ENCODE peak calls at places on chromosomes 2 and 18, in nine cellular contexts. P is head of caudate nucleus; I is activated CD4-positive, alpha-beta T cell treated with anti-CD3 and anti-CD28 coated beads, Interleukin-2, amount 50 U/mL, for 24 hours; R is endothelial cell; F is GOT3; K is activated naive CD4-positive, alpha-beta T cell treated with anti-CD3 and anti-CD28 coated beads, Interleukin-2, amount 50 U/mL, for 16 hours; U is T-helper 1 cell; J is NCI-H1694; H is stimulated activated CD4-positive, alpha-beta T cell treated with anti-CD3 and anti-CD28 coated beads, Interleukin-2, amount 100 ng/mL, for 48 hours. Z is an unnamed sample.

GRCh38 chr2:37794717-37795116 is 123.3 kb upstream of the CDC42EP3 start:
- DNase-seq in F (no peak), J (no peak), P (no peak), I (no peak), H (no peak), U (no peak), K (no peak), R (no peak), Z (no peak)

GRCh38 chr2:173759959-173760358 is 205.2 kb downstream of the SP3 start:
- DNase-seq in J (no peak), I (no peak), R (no peak), P (no peak), K (no peak), F (no peak), U (no peak), H (no peak), Z (no peak)

GRCh38 chr2:199883474-199884212 is 27.4 kb upstream of the C2orf69 start:
- DNase-seq in U (no peak), P (no peak), F (no peak), R (no peak), H (no peak), J (no peak), K (no peak), I (no peak), Z (no peak)

GRCh38 chr2:233129351-233129978 is 69.3 kb downstream of the INPP5D start:
- DNase-seq in U (no peak), F (no peak), R (peak; percentile 41), I (no peak), K (no peak), H (no peak), J (peak; percentile 13), P (no peak), Z (no peak)

GRCh38 chr2:237459741-237460174 is 27.3 kb upstream of the MLPH start:
- DNase-seq in K (no peak), I (no peak), P (no peak), H (no peak), F (no peak), U (no peak), J (no peak), R (no peak), Z (no peak)

GRCh38 chr2:173750332-173750731 is 214.8 kb downstream of the SP3 start:
- DNase-seq in P (no peak), H (no peak), F (no peak), R (peak; percentile 22), K (no peak), U (no peak), I (no peak), J (peak; percentile 40), Z (no peak)

GRCh38 chr2:196295005-196295404 is 123.6 kb upstream of the STK17B start:
- DNase-seq in R (no peak), H (no peak), I (no peak), J (no peak), K (no peak), F (no peak), P (no peak), U (no peak), Z (no peak)

GRCh38 chr18:58313491-58314032 is 269.5 kb downstream of the NEDD4L start:
- DNase-seq in R (no peak), U (no peak), P (no peak), J (peak; percentile 3), F (no peak), I (no peak), K (no peak), H (no peak), Z (no peak)

GRCh38 chr2:27569398-27569797 is 13.4 kb upstream of the ZNF512 start:
- DNase-seq in F (no peak), U (no peak), I (no peak), K (no peak), J (no peak), H (no peak), P (no peak), R (no peak), Z (no peak)

GRCh38 chr2:23684540-23685176 is 242.3 kb downstream of the ATAD2B start:
- DNase-seq in U (no peak), P (no peak), F (no peak), H (no peak), K (no peak), R (no peak), I (no peak), J (no peak), Z (no peak)

GRCh38 chr18:9734189-9734588 is 26.1 kb downstream of the RAB31 start:
- DNase-seq in F (no peak), H (no peak), R (no peak), K (no peak), J (no peak), I (no peak), U (no peak), P (no peak), Z (no peak)

GRCh38 chr18:10564975-10565773 is 39.3 kb downstream of the NAPG start:
- DNase-seq in P (no peak), K (no peak), I (no peak), U (no peak), J (no peak), F (no peak), R (no peak), H (no peak), Z (no peak)

GRCh38 chr2:54471221-54471711 is 15.1 kb downstream of the SPTBN1 start:
- DNase-seq in F (no peak), P (no peak), U (no peak), I (no peak), K (no peak), J (peak; percentile 29), R (no peak), H (no peak), Z (peak; percentile 9)

GRCh38 chr18:14939141-14939540 is 191.2 kb downstream of the ANKRD30B start:
- DNase-seq in K (no peak), H (no peak), J (no peak), I (no peak), F (no peak), U (no peak), R (no peak), P (no peak), Z (no peak)

GRCh38 chr18:8299054-8299708 is 310.1 kb upstream of the RAB12 start:
- DNase-seq in R (no peak), I (no peak), U (no peak), K (no peak), F (no peak), H (no peak), J (no peak), P (no peak), Z (no peak)

GRCh38 chr2:176134978-176135575 is 5.6 kb downstream of the HOXD8 start:
- DNase-seq in H (no peak), P (no peak), K (no peak), R (no peak), I (no peak), U (no peak), J (peak; percentile 10), F (no peak), Z (no peak)

GRCh38 chr2:226354434-226354833 is 445.2 kb downstream of the IRS1 start:
- DNase-seq in U (no peak), J (no peak), K (no peak), H (no peak), F (no peak), P (no peak), I (no peak), R (no peak), Z (no peak)

GRCh38 chr2:26064846-26065245 is 31.0 kb downstream of the RAB10 start:
- DNase-seq in K (no peak), U (no peak), F (no peak), I (no peak), J (no peak), H (no peak), R (no peak), P (no peak), Z (no peak)

GRCh38 chr2:64609229-64609994 is 44.3 kb downstream of the SERTAD2 start:
- DNase-seq in I (peak; percentile 26), J (no peak), H (peak; percentile 61), K (peak; percentile 75), U (peak; percentile 51), F (peak; percentile 18), P (peak; percentile 77), R (peak; percentile 82), Z (peak; percentile 21)

GRCh38 chr2:51085679-51086078 is 53.7 kb upstream of the NRXN1 start:
- DNase-seq in I (no peak), K (no peak), F (no peak), P (no peak), J (no peak), H (no peak), U (no peak), R (no peak), Z (no peak)

GRCh38 chr18:25896178-25896780 is 194.1 kb downstream of the SS18 start:
- DNase-seq in U (peak; percentile 1), H (peak; percentile 15), K (no peak), P (no peak), F (no peak), R (peak; percentile 47), J (peak; percentile 29), I (no peak), Z (peak; percentile 68)

GRCh38 chr2:189091253-189091652 is 88.3 kb downstream of the COL5A2 start:
- DNase-seq in F (no peak), K (no peak), I (no peak), R (no peak), P (no peak), H (no peak), J (no peak), U (no peak), Z (no peak)

GRCh38 chr2:17363846-17364245 is 154.4 kb downstream of the RAD51AP2 start:
- DNase-seq in H (no peak), P (no peak), K (no peak), F (no peak), I (no peak), U (no peak), R (no peak), J (no peak), Z (no peak)

GRCh38 chr2:96872591-96873349 is 2.9 kb upstream of the SEMA4C start:
- DNase-seq in J (no peak), H (no peak), K (no peak), R (no peak), U (no peak), P (no peak), I (no peak), F (no peak), Z (no peak)

Z was measured in NAMALWA.